ENCODE peak calls at places on chromosomes 2 and 18, in ten cellular contexts. G is epithelial cell of esophagus; U is CD8-positive, alpha-beta T cell; K is astrocyte of the spinal cord; B is OCI-LY7; D is thoracic aorta; N is stimulated activated CD8-positive, alpha-beta memory T cell treated with anti-CD3 and anti-CD28 coated beads, Interleukin-12 subunit alpha, Interleukin-12 subunit beta, amount 100 ng/mL, for 1 hour; H is fibroblast of gingiva; E is iris pigment epithelial cell; X is mucosa of gallbladder. S is an unnamed sample.

GRCh38 chr2:173644146-173644545 is 289.5 kb downstream of the CDCA7 start:
- DNase-seq in G (peak; percentile 74), U (no peak), K (peak; percentile 82), B (no peak), D (no peak), N (no peak), H (peak; percentile 58), E (peak; percentile 82), X (no peak), S (peak; percentile 79)

GRCh38 chr2:143034292-143035074 is 94.7 kb upstream of the ARHGAP15 start:
- DNase-seq in G (peak; percentile 77), U (peak; percentile 44), K (peak; percentile 86), B (peak; percentile 86), D (no peak), N (peak; percentile 39), H (peak; percentile 75), E (peak; percentile 69), X (peak; percentile 80), S (peak; percentile 89)

GRCh38 chr2:110861616-110862260 is 129.4 kb downstream of the ACOXL start:
- DNase-seq in G (no peak), U (no peak), K (no peak), B (no peak), D (no peak), N (no peak), H (no peak), E (no peak), X (no peak), S (no peak)

GRCh38 chr18:65706646-65707045 is 44.2 kb upstream of the CDH7 start:
- DNase-seq in G (no peak), U (no peak), K (no peak), B (no peak), D (no peak), N (no peak), H (no peak), E (no peak), X (no peak), S (no peak)

GRCh38 chr2:239778042-239778811 is 246.9 kb downstream of the NDUFA10 start:
- DNase-seq in G (no peak), U (no peak), K (no peak), B (no peak), D (no peak), N (no peak), H (no peak), E (no peak), X (no peak), S (no peak)

GRCh38 chr2:179893616-179894015 is 32.2 kb upstream of the ZNF385B start:
- DNase-seq in G (no peak), U (no peak), K (no peak), B (no peak), D (no peak), N (no peak), H (no peak), E (no peak), X (no peak), S (no peak)

GRCh38 chr2:240514631-240515030 is 43.2 kb downstream of the ANKMY1 start:
- DNase-seq in G (peak; percentile 69), U (no peak), K (no peak), B (no peak), D (no peak), N (no peak), H (no peak), E (no peak), X (no peak), S (no peak)

GRCh38 chr2:169734172-169734847 is 678 bp downstream of the KLHL23 start:
- DNase-seq in G (peak; percentile 24), U (no peak), K (peak; percentile 22), B (no peak), D (no peak), N (no peak), H (no peak), E (no peak), X (no peak), S (no peak)

GRCh38 chr18:53657257-53657656 is 567.2 kb downstream of the MBD2 start:
- DNase-seq in G (no peak), U (no peak), K (no peak), B (no peak), D (no peak), N (no peak), H (no peak), E (no peak), X (no peak), S (no peak)

GRCh38 chr2:92073036-92073814 is 2798.0 kb upstream of the TEKT4 start:
- DNase-seq in G (no peak), U (no peak), K (no peak), B (no peak), D (no peak), N (no peak), H (no peak), E (no peak), X (no peak), S (no peak)

GRCh38 chr18:7369006-7369405 is 138.1 kb downstream of the LRRC30 start:
- DNase-seq in G (no peak), U (no peak), K (no peak), B (no peak), D (no peak), N (no peak), H (no peak), E (no peak), X (no peak), S (no peak)

GRCh38 chr18:28494151-28494550 is 317.2 kb upstream of the CDH2 start:
- DNase-seq in G (no peak), U (no peak), K (peak; percentile 13), B (no peak), D (no peak), N (no peak), H (peak; percentile 76), E (peak; percentile 19), X (no peak), S (peak; percentile 89)

GRCh38 chr2:101622633-101623521 is 74.6 kb upstream of the MAP4K4 start:
- DNase-seq in G (no peak), U (no peak), K (no peak), B (no peak), D (no peak), N (no peak), H (no peak), E (no peak), X (no peak), S (no peak)

GRCh38 chr18:12995952-12996477 is 4.9 kb downstream of the CEP192 start:
- DNase-seq in G (no peak), U (no peak), K (no peak), B (no peak), D (no peak), N (no peak), H (no peak), E (no peak), X (no peak), S (no peak)

GRCh38 chr2:240431276-240431662 is 4.2 kb upstream of the GPC1 start:
- DNase-seq in G (no peak), U (peak; percentile 16), K (no peak), B (no peak), D (no peak), N (no peak), H (no peak), E (no peak), X (no peak), S (no peak)

GRCh38 chr2:96921561-96922303 is 51.9 kb upstream of the SEMA4C start:
- DNase-seq in G (no peak), U (no peak), K (no peak), B (no peak), D (no peak), N (no peak), H (no peak), E (no peak), X (no peak), S (no peak)

GRCh38 chr2:172552547-172553291 is 3.2 kb upstream of the PDK1 start:
- DNase-seq in G (peak; percentile 66), U (no peak), K (peak; percentile 83), B (no peak), D (no peak), N (no peak), H (peak; percentile 60), E (peak; percentile 94), X (no peak), S (peak; percentile 93)

GRCh38 chr2:182101263-182101662 is 115.6 kb downstream of the PPP1R1C start:
- DNase-seq in G (peak; percentile 32), U (no peak), K (no peak), B (peak; percentile 18), D (no peak), N (no peak), H (no peak), E (peak; percentile 5), X (no peak), S (no peak)

GRCh38 chr18:13414102-13414501 is 195.5 kb downstream of the LDLRAD4 start:
- DNase-seq in G (no peak), U (no peak), K (no peak), B (no peak), D (no peak), N (no peak), H (no peak), E (no peak), X (no peak), S (no peak)

GRCh38 chr2:163312723-163313122 is 423.1 kb downstream of the FIGN start:
- DNase-seq in G (no peak), U (no peak), K (peak; percentile 2), B (no peak), D (no peak), N (no peak), H (no peak), E (no peak), X (no peak), S (peak; percentile 2)

GRCh38 chr2:172249986-172250385 is 147.3 kb upstream of the DLX2 start:
- DNase-seq in G (peak; percentile 93), U (no peak), K (peak; percentile 83), B (no peak), D (no peak), N (no peak), H (peak; percentile 16), E (peak; percentile 81), X (no peak), S (peak; percentile 83)

GRCh38 chr2:124683536-124684407 is 658.7 kb downstream of the CNTNAP5 start:
- DNase-seq in G (no peak), U (no peak), K (peak; percentile 15), B (no peak), D (no peak), N (no peak), H (no peak), E (no peak), X (no peak), S (peak; percentile 21)

GRCh38 chr2:158965731-158966130 is 2.7 kb upstream of the TANC1 start:
- DNase-seq in G (no peak), U (no peak), K (no peak), B (no peak), D (no peak), N (no peak), H (no peak), E (no peak), X (no peak), S (no peak)

GRCh38 chr18:79904357-79905147 is 46.9 kb downstream of the SLC66A2 start:
- DNase-seq in G (peak; percentile 83), U (no peak), K (no peak), B (no peak), D (no peak), N (no peak), H (no peak), E (no peak), X (peak; percentile 9), S (no peak)

GRCh38 chr2:126723281-126723815 is 67.4 kb downstream of the GYPC start:
- DNase-seq in G (no peak), U (no peak), K (no peak), B (no peak), D (no peak), N (no peak), H (no peak), E (no peak), X (no peak), S (no peak)

GRCh38 chr18:31575515-31576246 is 16.0 kb upstream of the TTR start:
- DNase-seq in G (peak; percentile 18), U (no peak), K (no peak), B (no peak), D (no peak), N (no peak), H (no peak), E (no peak), X (no peak), S (no peak)

GRCh38 chr18:59055345-59056032 is 84.2 kb upstream of the SEC11C start:
- DNase-seq in G (peak; percentile 14), U (no peak), K (no peak), B (no peak), D (no peak), N (no peak), H (no peak), E (peak; percentile 25), X (no peak), S (no peak)

GRCh38 chr18:79919089-79919488 is 32.4 kb downstream of the SLC66A2 start:
- DNase-seq in G (no peak), U (no peak), K (no peak), B (no peak), D (no peak), N (no peak), H (no peak), E (no peak), X (peak; percentile 9), S (no peak)